ENCODE peak calls at places on chromosomes 7 and 10, in eight cellular contexts. L is MM.1S; R is A549; A is gastrocnemius medialis; Z is stomach; C is DND-41; N is CD4-positive, alpha-beta T cell; T is CD8-positive, alpha-beta T cell. H is an unnamed sample.
A peak's percentile ranks its signal among the peaks of the same experiment; 100 is the strongest.

GRCh38 chr10:50740351-50740688 is 584 bp downstream of the ASAH2B start:
- DNase-seq in N (no peak), R (no peak), A (no peak), C (no peak), T (no peak), L (peak; percentile 10), Z (no peak), H (peak; percentile 30)

GRCh38 chr7:36605261-36605660 is 119.0 kb downstream of the AOAH start:
- DNase-seq in L (no peak), Z (no peak), C (no peak), N (no peak), T (no peak), A (no peak), R (no peak), H (no peak)

GRCh38 chr7:133742709-133743538 is 384.2 kb upstream of the LRGUK start:
- DNase-seq in C (peak; percentile 21), A (no peak), T (no peak), Z (no peak), R (peak; percentile 31), N (no peak), L (no peak), H (no peak)

GRCh38 chr10:77311186-77311585 is 326.4 kb downstream of the KCNMA1 start:
- DNase-seq in Z (no peak), L (no peak), T (no peak), A (no peak), N (no peak), C (peak; percentile 4), R (no peak), H (no peak)

GRCh38 chr10:34729619-34730018 is 85.5 kb downstream of the PARD3 start:
- DNase-seq in A (no peak), T (no peak), N (no peak), L (no peak), Z (no peak), C (no peak), R (no peak), H (no peak)

GRCh38 chr7:29035044-29035740 is 77.1 kb upstream of the TRIL start:
- DNase-seq in C (no peak), A (no peak), T (no peak), N (no peak), R (peak; percentile 19), Z (no peak), L (no peak), H (no peak)

GRCh38 chr7:2288986-2289611 is 25.1 kb downstream of the SNX8 start:
- DNase-seq in Z (no peak), T (no peak), R (no peak), C (no peak), L (no peak), A (no peak), N (no peak), H (no peak)

GRCh38 chr7:141344153-141344935 is 206.9 kb upstream of the AGK start:
- DNase-seq in Z (no peak), T (no peak), R (no peak), A (no peak), N (no peak), C (no peak), L (no peak), H (no peak)

GRCh38 chr7:2040893-2041270 is 191.9 kb downstream of the MAD1L1 start:
- DNase-seq in A (no peak), R (no peak), N (no peak), C (peak; percentile 70), L (no peak), Z (no peak), T (no peak), H (peak; percentile 79)

GRCh38 chr7:96654630-96655188 is 54.9 kb downstream of the SEM1 start:
- DNase-seq in A (no peak), R (no peak), N (no peak), T (no peak), Z (no peak), L (no peak), C (no peak), H (no peak)

GRCh38 chr10:51358227-51358626 is 283.9 kb downstream of the PRKG1 start:
- DNase-seq in T (no peak), Z (no peak), N (no peak), C (no peak), L (no peak), A (no peak), R (no peak), H (no peak)

GRCh38 chr10:25614652-25615051 is 319.4 kb upstream of the MYO3A start:
- DNase-seq in N (no peak), C (no peak), R (no peak), A (no peak), L (no peak), T (no peak), Z (no peak), H (no peak)

GRCh38 chr7:157267956-157268355 is 68.8 kb upstream of the DNAJB6 start:
- DNase-seq in C (no peak), T (no peak), A (no peak), N (no peak), L (no peak), Z (no peak), R (no peak), H (no peak)

GRCh38 chr10:46542567-46543323 is 13.7 kb downstream of the GPRIN2 start:
- DNase-seq in N (no peak), L (no peak), C (no peak), T (no peak), A (peak; percentile 8), R (no peak), Z (peak; percentile 26), H (peak; percentile 68)

GRCh38 chr10:58178811-58179210 is 88.9 kb downstream of the IPMK start:
- DNase-seq in R (peak; percentile 15), N (no peak), Z (no peak), T (no peak), L (no peak), C (no peak), A (no peak), H (no peak)

GRCh38 chr10:28545967-28546644 is 13.2 kb downstream of the WAC start:
- DNase-seq in T (no peak), C (no peak), R (no peak), L (peak; percentile 54), A (no peak), N (no peak), Z (no peak), H (no peak)

GRCh38 chr10:28542728-28543127 is 9.8 kb downstream of the WAC start:
- DNase-seq in C (no peak), R (no peak), T (no peak), Z (no peak), N (no peak), L (no peak), A (no peak), H (no peak)

GRCh38 chr10:28544058-28544457 is 11.1 kb downstream of the WAC start:
- DNase-seq in A (no peak), Z (no peak), T (no peak), R (no peak), L (no peak), C (no peak), N (no peak), H (no peak)

GRCh38 chr10:28540145-28540544 is 7.2 kb downstream of the WAC start:
- DNase-seq in C (no peak), R (no peak), A (no peak), N (no peak), T (no peak), L (no peak), Z (no peak), H (no peak)

GRCh38 chr10:28541695-28542365 is 8.9 kb downstream of the WAC start:
- DNase-seq in Z (no peak), C (no peak), N (no peak), A (no peak), R (no peak), T (no peak), L (no peak), H (no peak)
- TF ChIP-seq CTCF in Z (no peak), C (no peak), N (no peak), A (no peak), R (peak; percentile 20), T (no peak), L (no peak), H (no peak)

GRCh38 chr7:13312327-13312726 is 624.9 kb downstream of the ARL4A start:
- DNase-seq in R (peak; percentile 19), T (no peak), L (no peak), N (no peak), C (peak; percentile 24), Z (no peak), A (no peak), H (no peak)
- H3K9me3 ChIP-seq in R (peaks cover 16% of the 10 kb centered on the region), T (no peaks in the 10 kb centered on the region), L (no peaks in the 10 kb centered on the region), N (no peaks in the 10 kb centered on the region), C (peaks cover 15% of the 10 kb centered on the region), Z (no peaks in the 10 kb centered on the region), A (no peaks in the 10 kb centered on the region), H (peaks cover 7% of the 10 kb centered on the region)

GRCh38 chr10:119542357-119542989 is at the start of gene RGS10:
- DNase-seq in Z (peak; percentile 78), L (peak; percentile 86), R (peak; percentile 76), A (peak; percentile 44), T (peak; percentile 69), N (peak; percentile 74), C (peak; percentile 91), H (peak; percentile 94)

GRCh38 chr10:119543814-119544642 is 1.5 kb upstream of the RGS10 start:
- DNase-seq in C (no peak), N (no peak), L (no peak), A (no peak), R (no peak), T (no peak), Z (no peak), H (no peak)

GRCh38 chr10:119541459-119542356 is 811 bp downstream of the RGS10 start:
- DNase-seq in T (no peak), R (no peak), Z (peak; percentile 30), A (no peak), C (peak; percentile 35), N (peak; percentile 26), L (peak; percentile 29), H (peak; percentile 87)

GRCh38 chr10:119545310-119545709 is 2.8 kb upstream of the RGS10 start:
- DNase-seq in Z (no peak), R (no peak), L (no peak), N (no peak), T (no peak), C (no peak), A (no peak), H (no peak)

GRCh38 chr10:119542990-119543813 is 683 bp upstream of the RGS10 start:
- DNase-seq in R (peak; percentile 69), Z (peak; percentile 47), C (peak; percentile 83), L (peak; percentile 67), T (peak; percentile 55), A (no peak), N (peak; percentile 53), H (peak; percentile 89)
- TF ChIP-seq CTCF in R (peak; percentile 95), Z (peak; percentile 18), C (peak; percentile 76), L (peak; percentile 70), T (peak; percentile 72), A (no peak), N (peak; percentile 85), H (peak; percentile 52)

GRCh38 chr10:22657028-22657427 is 57.4 kb downstream of the PIP4K2A start:
- DNase-seq in N (no peak), T (no peak), C (no peak), Z (no peak), R (no peak), L (no peak), A (no peak), H (no peak)

GRCh38 chr10:22652988-22653431 is 61.4 kb downstream of the PIP4K2A start:
- DNase-seq in A (no peak), Z (no peak), T (no peak), L (no peak), R (no peak), C (no peak), N (no peak), H (no peak)

GRCh38 chr10:22657566-22658190 is 56.7 kb downstream of the PIP4K2A start:
- DNase-seq in C (no peak), N (no peak), Z (no peak), L (no peak), R (no peak), T (no peak), A (no peak), H (no peak)

GRCh38 chr10:22656056-22656455 is 58.3 kb downstream of the PIP4K2A start:
- DNase-seq in C (no peak), L (no peak), A (no peak), T (no peak), Z (no peak), R (no peak), N (no peak), H (no peak)

GRCh38 chr10:22655312-22655973 is 58.9 kb downstream of the PIP4K2A start:
- DNase-seq in T (no peak), C (peak; percentile 20), R (peak; percentile 70), N (no peak), Z (no peak), L (no peak), A (no peak), H (no peak)
- H3K9me3 ChIP-seq in T (no peaks in the 10 kb centered on the region), C (no peaks in the 10 kb centered on the region), R (no peaks in the 10 kb centered on the region), N (no peaks in the 10 kb centered on the region), Z (no peaks in the 10 kb centered on the region), L (no peaks in the 10 kb centered on the region), A (no peaks in the 10 kb centered on the region), H (no peaks in the 10 kb centered on the region)